ENCODE peak calls at places on chromosome 6, in eight cellular contexts. One of them, this sample, is unnamed.

GRCh38 chr6:131936156-131936555 is 15.0 kb downstream of the CCN2 start:
- DNase-seq in GM10248: no peak
- DNase-seq in gastrocnemius medialis: no peak
- DNase-seq in right atrium auricular region: no peak
- DNase-seq in GM23338: no peak
- DNase-seq in endodermal cell: no peak
- DNase-seq in brain microvascular endothelial cell: no peak
- DNase-seq in lower lobe of right lung: no peak
- DNase-seq in this sample: no peak

GRCh38 chr6:169428532-169428931 is 174.9 kb upstream of the THBS2 start:
- DNase-seq in GM10248: no peak
- DNase-seq in gastrocnemius medialis: no peak
- DNase-seq in right atrium auricular region: no peak
- DNase-seq in GM23338: no peak
- DNase-seq in endodermal cell: no peak
- DNase-seq in brain microvascular endothelial cell: no peak
- DNase-seq in lower lobe of right lung: no peak
- DNase-seq in this sample: no peak

GRCh38 chr6:42025066-42025789 is 25.1 kb upstream of the TAF8 start:
- DNase-seq in GM10248: peak
- DNase-seq in gastrocnemius medialis: no peak
- DNase-seq in right atrium auricular region: no peak
- DNase-seq in GM23338: no peak
- DNase-seq in endodermal cell: no peak
- DNase-seq in brain microvascular endothelial cell: no peak
- DNase-seq in lower lobe of right lung: no peak
- DNase-seq in this sample: no peak

GRCh38 chr6:169490830-169491229 is 211.0 kb downstream of the WDR27 start:
- DNase-seq in GM10248: no peak
- DNase-seq in gastrocnemius medialis: no peak
- DNase-seq in right atrium auricular region: no peak
- DNase-seq in GM23338: no peak
- DNase-seq in endodermal cell: no peak
- DNase-seq in brain microvascular endothelial cell: no peak
- DNase-seq in lower lobe of right lung: no peak
- DNase-seq in this sample: no peak

GRCh38 chr6:16819752-16820151 is 58.5 kb upstream of the ATXN1 start:
- DNase-seq in GM10248: no peak
- DNase-seq in gastrocnemius medialis: no peak
- DNase-seq in right atrium auricular region: no peak
- DNase-seq in GM23338: peak
- DNase-seq in endodermal cell: no peak
- DNase-seq in brain microvascular endothelial cell: no peak
- DNase-seq in lower lobe of right lung: no peak
- DNase-seq in this sample: no peak

GRCh38 chr6:137767931-137768690 is 98.9 kb upstream of the TNFAIP3 start:
- DNase-seq in GM10248: peak
- DNase-seq in gastrocnemius medialis: no peak
- DNase-seq in right atrium auricular region: no peak
- DNase-seq in GM23338: no peak
- DNase-seq in endodermal cell: no peak
- DNase-seq in brain microvascular endothelial cell: peak
- DNase-seq in lower lobe of right lung: no peak
- DNase-seq in this sample: no peak

GRCh38 chr6:40320947-40321346 is 266.2 kb downstream of the LRFN2 start:
- DNase-seq in GM10248: no peak
- DNase-seq in gastrocnemius medialis: no peak
- DNase-seq in right atrium auricular region: no peak
- DNase-seq in GM23338: no peak
- DNase-seq in endodermal cell: no peak
- DNase-seq in brain microvascular endothelial cell: no peak
- DNase-seq in lower lobe of right lung: no peak
- DNase-seq in this sample: no peak

GRCh38 chr6:83536034-83536646 is 23.8 kb downstream of the PRSS35 start:
- DNase-seq in GM10248: peak
- DNase-seq in gastrocnemius medialis: no peak
- DNase-seq in right atrium auricular region: no peak
- DNase-seq in GM23338: peak
- DNase-seq in endodermal cell: peak
- DNase-seq in brain microvascular endothelial cell: peak
- DNase-seq in lower lobe of right lung: no peak
- DNase-seq in this sample: no peak

GRCh38 chr6:168884050-168884645 is 369.5 kb downstream of the THBS2 start:
- DNase-seq in GM10248: no peak
- DNase-seq in gastrocnemius medialis: no peak
- DNase-seq in right atrium auricular region: no peak
- DNase-seq in GM23338: no peak
- DNase-seq in endodermal cell: no peak
- DNase-seq in brain microvascular endothelial cell: no peak
- DNase-seq in lower lobe of right lung: no peak
- DNase-seq in this sample: no peak

GRCh38 chr6:4220619-4221018 is 85.2 kb upstream of the ECI2 start:
- DNase-seq in GM10248: no peak
- DNase-seq in gastrocnemius medialis: no peak
- DNase-seq in right atrium auricular region: no peak
- DNase-seq in GM23338: no peak
- DNase-seq in endodermal cell: no peak
- DNase-seq in brain microvascular endothelial cell: no peak
- DNase-seq in lower lobe of right lung: no peak
- DNase-seq in this sample: no peak

DNA sequence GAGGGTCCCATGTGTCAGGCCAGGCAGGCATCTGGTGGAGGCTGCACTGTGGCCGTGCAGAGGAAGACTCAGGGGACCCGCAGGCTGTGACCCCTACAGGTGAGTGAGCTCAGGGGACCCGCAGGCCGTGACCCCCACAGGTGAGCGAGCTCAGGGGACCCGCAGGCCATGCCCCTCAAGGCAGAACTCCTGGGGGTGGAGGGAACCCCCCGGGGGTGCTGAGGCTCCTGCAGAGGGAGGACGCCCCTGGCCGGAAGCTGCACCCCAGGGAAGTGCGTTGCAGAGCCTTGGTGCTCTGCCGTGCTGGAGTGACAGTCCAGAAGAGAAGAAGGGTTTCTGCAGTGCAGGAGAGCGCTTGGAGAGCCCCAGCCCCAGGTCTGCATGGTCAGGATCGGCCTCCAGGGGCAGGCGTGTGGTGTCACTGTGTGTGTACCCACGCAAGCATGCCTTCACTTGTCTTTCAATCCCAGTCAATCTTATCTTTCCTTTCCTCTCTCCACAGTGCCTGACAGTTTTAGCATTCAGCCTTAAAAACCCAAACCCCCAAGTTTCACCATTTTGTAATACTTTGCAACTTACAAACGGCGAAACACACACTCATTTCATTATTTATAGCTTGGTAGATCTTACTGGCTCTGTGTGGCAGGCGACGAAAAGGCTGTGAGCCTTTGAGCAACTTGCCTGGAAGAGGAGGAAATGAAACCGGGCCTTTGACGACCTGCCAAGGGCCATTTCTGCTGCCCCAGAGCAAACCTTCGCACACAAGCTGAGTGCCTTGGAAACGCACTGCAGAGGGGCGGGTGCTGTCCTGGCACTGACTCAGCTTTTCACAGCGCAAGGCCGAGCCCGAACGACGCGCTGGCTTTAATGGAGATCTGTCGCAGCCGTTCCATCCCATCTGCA is 101.4 kb upstream of the AGPAT4 start:
- DNase-seq in GM10248: no peak
- DNase-seq in gastrocnemius medialis: peak
- DNase-seq in right atrium auricular region: peak
- DNase-seq in GM23338: peak
- DNase-seq in endodermal cell: peak
- DNase-seq in brain microvascular endothelial cell: no peak
- DNase-seq in lower lobe of right lung: peak
- DNase-seq in this sample: no peak
- TF ChIP-seq CTCF in GM10248: no peak
- TF ChIP-seq CTCF in gastrocnemius medialis: no peak
- TF ChIP-seq CTCF in right atrium auricular region: no peak
- TF ChIP-seq CTCF in GM23338: peak
- TF ChIP-seq CTCF in endodermal cell: peak
- TF ChIP-seq CTCF in brain microvascular endothelial cell: peak
- TF ChIP-seq CTCF in lower lobe of right lung: peak
- TF ChIP-seq CTCF in this sample: peak

GRCh38 chr6:10843554-10843953 is 5.2 kb upstream of the MAK start:
- DNase-seq in GM10248: no peak
- DNase-seq in gastrocnemius medialis: no peak
- DNase-seq in right atrium auricular region: no peak
- DNase-seq in GM23338: no peak
- DNase-seq in endodermal cell: no peak
- DNase-seq in brain microvascular endothelial cell: no peak
- DNase-seq in lower lobe of right lung: no peak
- DNase-seq in this sample: no peak

GRCh38 chr6:10850728-10851127 is 12.4 kb upstream of the MAK start:
- DNase-seq in GM10248: no peak
- DNase-seq in gastrocnemius medialis: no peak
- DNase-seq in right atrium auricular region: no peak
- DNase-seq in GM23338: no peak
- DNase-seq in endodermal cell: no peak
- DNase-seq in brain microvascular endothelial cell: no peak
- DNase-seq in lower lobe of right lung: no peak
- DNase-seq in this sample: no peak

GRCh38 chr6:10852281-10852965 is 14.1 kb upstream of the MAK start:
- DNase-seq in GM10248: no peak
- DNase-seq in gastrocnemius medialis: no peak
- DNase-seq in right atrium auricular region: no peak
- DNase-seq in GM23338: no peak
- DNase-seq in endodermal cell: no peak
- DNase-seq in brain microvascular endothelial cell: no peak
- DNase-seq in lower lobe of right lung: no peak
- DNase-seq in this sample: peak

GRCh38 chr6:10847684-10848083 is 9.3 kb upstream of the MAK start:
- DNase-seq in GM10248: no peak
- DNase-seq in gastrocnemius medialis: no peak
- DNase-seq in right atrium auricular region: no peak
- DNase-seq in GM23338: peak
- DNase-seq in endodermal cell: no peak
- DNase-seq in brain microvascular endothelial cell: no peak
- DNase-seq in lower lobe of right lung: no peak
- DNase-seq in this sample: no peak
- TF ChIP-seq CTCF in GM10248: peak
- TF ChIP-seq CTCF in gastrocnemius medialis: no peak
- TF ChIP-seq CTCF in right atrium auricular region: no peak
- TF ChIP-seq CTCF in GM23338: peak
- TF ChIP-seq CTCF in endodermal cell: peak
- TF ChIP-seq CTCF in brain microvascular endothelial cell: no peak
- TF ChIP-seq CTCF in lower lobe of right lung: peak
- TF ChIP-seq CTCF in this sample: peak

DNA sequence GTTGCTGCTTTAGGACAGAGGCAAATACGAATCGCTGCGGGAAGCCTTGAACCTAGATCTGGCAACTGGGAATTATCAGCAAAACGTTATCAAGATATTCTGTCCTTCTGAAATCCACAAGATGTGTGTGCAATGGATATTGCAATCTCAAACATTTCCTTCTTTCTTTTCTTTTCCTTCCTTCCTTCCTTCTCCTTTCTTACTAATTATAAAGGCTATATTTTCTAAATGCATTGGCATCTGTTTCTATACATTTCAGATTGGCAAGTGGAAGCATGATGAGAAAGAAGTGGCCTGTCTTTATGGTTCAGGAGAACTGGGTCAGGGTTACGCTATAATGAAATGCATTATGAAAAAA is 2.0 kb downstream of the TAGAP start:
- DNase-seq in GM10248: no peak
- DNase-seq in gastrocnemius medialis: no peak
- DNase-seq in right atrium auricular region: no peak
- DNase-seq in GM23338: no peak
- DNase-seq in endodermal cell: no peak
- DNase-seq in brain microvascular endothelial cell: no peak
- DNase-seq in lower lobe of right lung: no peak
- DNase-seq in this sample: no peak
- TF ChIP-seq CTCF in GM10248: no peak
- TF ChIP-seq CTCF in gastrocnemius medialis: no peak
- TF ChIP-seq CTCF in right atrium auricular region: no peak
- TF ChIP-seq CTCF in GM23338: no peak
- TF ChIP-seq CTCF in endodermal cell: no peak
- TF ChIP-seq CTCF in brain microvascular endothelial cell: no peak
- TF ChIP-seq CTCF in lower lobe of right lung: no peak
- TF ChIP-seq CTCF in this sample: no peak

GRCh38 chr6:782141-782540 is 89.2 kb upstream of the EXOC2 start:
- DNase-seq in GM10248: no peak
- DNase-seq in gastrocnemius medialis: no peak
- DNase-seq in right atrium auricular region: no peak
- DNase-seq in GM23338: no peak
- DNase-seq in endodermal cell: no peak
- DNase-seq in brain microvascular endothelial cell: no peak
- DNase-seq in lower lobe of right lung: no peak
- DNase-seq in this sample: no peak

GRCh38 chr6:781350-781961 is 88.5 kb upstream of the EXOC2 start:
- DNase-seq in GM10248: no peak
- DNase-seq in gastrocnemius medialis: no peak
- DNase-seq in right atrium auricular region: no peak
- DNase-seq in GM23338: no peak
- DNase-seq in endodermal cell: no peak
- DNase-seq in brain microvascular endothelial cell: no peak
- DNase-seq in lower lobe of right lung: no peak
- DNase-seq in this sample: no peak

GRCh38 chr6:776394-777041 is 83.6 kb upstream of the EXOC2 start:
- DNase-seq in GM10248: no peak
- DNase-seq in gastrocnemius medialis: no peak
- DNase-seq in right atrium auricular region: no peak
- DNase-seq in GM23338: no peak
- DNase-seq in endodermal cell: no peak
- DNase-seq in brain microvascular endothelial cell: no peak
- DNase-seq in lower lobe of right lung: no peak
- DNase-seq in this sample: no peak

GRCh38 chr6:783966-784365 is 91.0 kb upstream of the EXOC2 start:
- DNase-seq in GM10248: no peak
- DNase-seq in gastrocnemius medialis: no peak
- DNase-seq in right atrium auricular region: no peak
- DNase-seq in GM23338: no peak
- DNase-seq in endodermal cell: no peak
- DNase-seq in brain microvascular endothelial cell: peak
- DNase-seq in lower lobe of right lung: no peak
- DNase-seq in this sample: no peak

GRCh38 chr6:780669-781068 is 87.7 kb upstream of the EXOC2 start:
- DNase-seq in GM10248: no peak
- DNase-seq in gastrocnemius medialis: no peak
- DNase-seq in right atrium auricular region: no peak
- DNase-seq in GM23338: no peak
- DNase-seq in endodermal cell: no peak
- DNase-seq in brain microvascular endothelial cell: no peak
- DNase-seq in lower lobe of right lung: no peak
- DNase-seq in this sample: no peak
- TF ChIP-seq CTCF in GM10248: no peak
- TF ChIP-seq CTCF in gastrocnemius medialis: no peak
- TF ChIP-seq CTCF in right atrium auricular region: no peak
- TF ChIP-seq CTCF in GM23338: no peak
- TF ChIP-seq CTCF in endodermal cell: no peak
- TF ChIP-seq CTCF in brain microvascular endothelial cell: no peak
- TF ChIP-seq CTCF in lower lobe of right lung: no peak
- TF ChIP-seq CTCF in this sample: no peak

This sample was measured in AG04450.